ENCODE peak calls at places on chromosomes 7 and 10, in ten cellular contexts. One of them, this sample, is unnamed.

GRCh38 chr10:61796785-61797184 is 104.7 kb upstream of the ARID5B start:
- DNase-seq in HCT116: no peak
- DNase-seq in GM12864: no peak
- DNase-seq in tibial artery: no peak
- DNase-seq in astrocyte: no peak
- DNase-seq in mammary epithelial cell: no peak
- DNase-seq in HFF-Myc: no peak
- DNase-seq in cardiac fibroblast: no peak
- DNase-seq in epithelial cell of esophagus: no peak
- DNase-seq in fibroblast of the aortic adventitia: no peak
- DNase-seq in this sample: no peak

GRCh38 chr10:133315847-133316246 is 7.1 kb downstream of the ZNF511 start:
- DNase-seq in HFF-Myc: no peak
- DNase-seq in GM12864: no peak
- DNase-seq in astrocyte: no peak
- DNase-seq in cardiac fibroblast: no peak
- DNase-seq in mammary epithelial cell: no peak
- DNase-seq in HCT116: no peak
- DNase-seq in tibial artery: no peak
- DNase-seq in epithelial cell of esophagus: no peak
- DNase-seq in fibroblast of the aortic adventitia: peak
- DNase-seq in this sample: no peak

GRCh38 chr7:112481337-112481736 is 546 bp downstream of the LSMEM1 start:
- DNase-seq in cardiac fibroblast: no peak
- DNase-seq in HFF-Myc: no peak
- DNase-seq in HCT116: no peak
- DNase-seq in epithelial cell of esophagus: no peak
- DNase-seq in tibial artery: no peak
- DNase-seq in fibroblast of the aortic adventitia: no peak
- DNase-seq in astrocyte: peak
- DNase-seq in GM12864: no peak
- DNase-seq in mammary epithelial cell: no peak
- DNase-seq in this sample: peak

GRCh38 chr10:119896937-119897336 is 4.4 kb downstream of the SEC23IP start:
- DNase-seq in HFF-Myc: no peak
- DNase-seq in mammary epithelial cell: no peak
- DNase-seq in tibial artery: peak
- DNase-seq in fibroblast of the aortic adventitia: peak
- DNase-seq in astrocyte: no peak
- DNase-seq in GM12864: no peak
- DNase-seq in epithelial cell of esophagus: peak
- DNase-seq in HCT116: no peak
- DNase-seq in cardiac fibroblast: peak
- DNase-seq in this sample: no peak

GRCh38 chr10:73785721-73786511 is 510 bp downstream of the ZSWIM8 start:
- DNase-seq in cardiac fibroblast: peak
- DNase-seq in HCT116: no peak
- DNase-seq in mammary epithelial cell: peak
- DNase-seq in astrocyte: peak
- DNase-seq in epithelial cell of esophagus: peak
- DNase-seq in HFF-Myc: no peak
- DNase-seq in fibroblast of the aortic adventitia: peak
- DNase-seq in tibial artery: no peak
- DNase-seq in GM12864: no peak
- DNase-seq in this sample: peak

GRCh38 chr7:102918865-102919264 is 6.1 kb downstream of the LRRC17 start:
- DNase-seq in mammary epithelial cell: no peak
- DNase-seq in HFF-Myc: no peak
- DNase-seq in HCT116: no peak
- DNase-seq in cardiac fibroblast: no peak
- DNase-seq in fibroblast of the aortic adventitia: peak
- DNase-seq in GM12864: no peak
- DNase-seq in epithelial cell of esophagus: no peak
- DNase-seq in astrocyte: no peak
- DNase-seq in tibial artery: no peak
- DNase-seq in this sample: no peak

GRCh38 chr10:22999942-23000341 is 72.1 kb downstream of the ARMC3 start:
- DNase-seq in cardiac fibroblast: no peak
- DNase-seq in HCT116: no peak
- DNase-seq in HFF-Myc: no peak
- DNase-seq in mammary epithelial cell: no peak
- DNase-seq in tibial artery: no peak
- DNase-seq in fibroblast of the aortic adventitia: no peak
- DNase-seq in GM12864: no peak
- DNase-seq in epithelial cell of esophagus: no peak
- DNase-seq in astrocyte: no peak
- DNase-seq in this sample: no peak

GRCh38 chr7:82726038-82726800 is 282.6 kb upstream of the CACNA2D1 start:
- DNase-seq in HFF-Myc: no peak
- DNase-seq in epithelial cell of esophagus: no peak
- DNase-seq in astrocyte: peak
- DNase-seq in cardiac fibroblast: no peak
- DNase-seq in mammary epithelial cell: no peak
- DNase-seq in tibial artery: no peak
- DNase-seq in HCT116: no peak
- DNase-seq in fibroblast of the aortic adventitia: no peak
- DNase-seq in GM12864: no peak
- DNase-seq in this sample: peak

GRCh38 chr10:119769886-119770285 is 44.0 kb downstream of the INPP5F start:
- DNase-seq in tibial artery: no peak
- DNase-seq in HCT116: no peak
- DNase-seq in GM12864: no peak
- DNase-seq in astrocyte: peak
- DNase-seq in HFF-Myc: peak
- DNase-seq in fibroblast of the aortic adventitia: peak
- DNase-seq in cardiac fibroblast: peak
- DNase-seq in mammary epithelial cell: peak
- DNase-seq in epithelial cell of esophagus: peak
- DNase-seq in this sample: peak

GRCh38 chr10:61882621-61883375 is 18.7 kb upstream of the ARID5B start:
- DNase-seq in mammary epithelial cell: peak
- DNase-seq in cardiac fibroblast: no peak
- DNase-seq in GM12864: no peak
- DNase-seq in HCT116: no peak
- DNase-seq in HFF-Myc: no peak
- DNase-seq in tibial artery: no peak
- DNase-seq in fibroblast of the aortic adventitia: no peak
- DNase-seq in epithelial cell of esophagus: peak
- DNase-seq in astrocyte: peak
- DNase-seq in this sample: peak

GRCh38 chr10:94617389-94617944 is 66.1 kb upstream of the CYP2C18 start:
- DNase-seq in cardiac fibroblast: no peak
- DNase-seq in HFF-Myc: peak
- DNase-seq in mammary epithelial cell: peak
- DNase-seq in astrocyte: no peak
- DNase-seq in epithelial cell of esophagus: no peak
- DNase-seq in HCT116: no peak
- DNase-seq in GM12864: no peak
- DNase-seq in fibroblast of the aortic adventitia: no peak
- DNase-seq in tibial artery: no peak
- DNase-seq in this sample: no peak

GRCh38 chr10:33901166-33901565 is 566.7 kb upstream of the NRP1 start:
- DNase-seq in GM12864: no peak
- DNase-seq in HFF-Myc: peak
- DNase-seq in epithelial cell of esophagus: peak
- DNase-seq in cardiac fibroblast: peak
- DNase-seq in mammary epithelial cell: peak
- DNase-seq in astrocyte: peak
- DNase-seq in HCT116: no peak
- DNase-seq in tibial artery: no peak
- DNase-seq in fibroblast of the aortic adventitia: peak
- DNase-seq in this sample: peak

GRCh38 chr7:24932815-24933214 is 47.2 kb downstream of the OSBPL3 start:
- DNase-seq in cardiac fibroblast: no peak
- DNase-seq in tibial artery: no peak
- DNase-seq in HCT116: no peak
- DNase-seq in astrocyte: peak
- DNase-seq in HFF-Myc: no peak
- DNase-seq in epithelial cell of esophagus: no peak
- DNase-seq in fibroblast of the aortic adventitia: no peak
- DNase-seq in mammary epithelial cell: no peak
- DNase-seq in GM12864: no peak
- DNase-seq in this sample: no peak

GRCh38 chr10:98299341-98299740 is 31.3 kb upstream of the LOXL4 start:
- DNase-seq in epithelial cell of esophagus: peak
- DNase-seq in GM12864: no peak
- DNase-seq in mammary epithelial cell: no peak
- DNase-seq in HFF-Myc: no peak
- DNase-seq in HCT116: no peak
- DNase-seq in astrocyte: no peak
- DNase-seq in cardiac fibroblast: no peak
- DNase-seq in fibroblast of the aortic adventitia: no peak
- DNase-seq in tibial artery: no peak
- DNase-seq in this sample: no peak

GRCh38 chr10:98916751-98917150 is 318.9 kb downstream of the HPSE2 start:
- DNase-seq in astrocyte: no peak
- DNase-seq in fibroblast of the aortic adventitia: no peak
- DNase-seq in GM12864: no peak
- DNase-seq in mammary epithelial cell: no peak
- DNase-seq in tibial artery: no peak
- DNase-seq in HFF-Myc: peak
- DNase-seq in cardiac fibroblast: no peak
- DNase-seq in epithelial cell of esophagus: no peak
- DNase-seq in HCT116: no peak
- DNase-seq in this sample: no peak

GRCh38 chr10:101444058-101444457 is 90.1 kb downstream of the BTRC start:
- DNase-seq in HCT116: no peak
- DNase-seq in mammary epithelial cell: no peak
- DNase-seq in HFF-Myc: no peak
- DNase-seq in cardiac fibroblast: peak
- DNase-seq in epithelial cell of esophagus: peak
- DNase-seq in fibroblast of the aortic adventitia: peak
- DNase-seq in astrocyte: no peak
- DNase-seq in tibial artery: no peak
- DNase-seq in GM12864: no peak
- DNase-seq in this sample: no peak

GRCh38 chr10:101442456-101442800 is 88.5 kb downstream of the BTRC start:
- DNase-seq in astrocyte: no peak
- DNase-seq in HCT116: no peak
- DNase-seq in HFF-Myc: no peak
- DNase-seq in GM12864: no peak
- DNase-seq in fibroblast of the aortic adventitia: no peak
- DNase-seq in epithelial cell of esophagus: no peak
- DNase-seq in mammary epithelial cell: no peak
- DNase-seq in tibial artery: no peak
- DNase-seq in cardiac fibroblast: no peak
- DNase-seq in this sample: no peak

GRCh38 chr10:101436302-101436701 is 82.3 kb downstream of the BTRC start:
- DNase-seq in mammary epithelial cell: no peak
- DNase-seq in epithelial cell of esophagus: no peak
- DNase-seq in HCT116: no peak
- DNase-seq in GM12864: no peak
- DNase-seq in cardiac fibroblast: no peak
- DNase-seq in HFF-Myc: no peak
- DNase-seq in tibial artery: no peak
- DNase-seq in astrocyte: no peak
- DNase-seq in fibroblast of the aortic adventitia: no peak
- DNase-seq in this sample: no peak

GRCh38 chr10:101441539-101442455 is 87.8 kb downstream of the BTRC start:
- DNase-seq in epithelial cell of esophagus: peak
- DNase-seq in HCT116: peak
- DNase-seq in tibial artery: no peak
- DNase-seq in mammary epithelial cell: peak
- DNase-seq in fibroblast of the aortic adventitia: peak
- DNase-seq in astrocyte: peak
- DNase-seq in HFF-Myc: peak
- DNase-seq in GM12864: peak
- DNase-seq in cardiac fibroblast: peak
- DNase-seq in this sample: peak

DNA sequence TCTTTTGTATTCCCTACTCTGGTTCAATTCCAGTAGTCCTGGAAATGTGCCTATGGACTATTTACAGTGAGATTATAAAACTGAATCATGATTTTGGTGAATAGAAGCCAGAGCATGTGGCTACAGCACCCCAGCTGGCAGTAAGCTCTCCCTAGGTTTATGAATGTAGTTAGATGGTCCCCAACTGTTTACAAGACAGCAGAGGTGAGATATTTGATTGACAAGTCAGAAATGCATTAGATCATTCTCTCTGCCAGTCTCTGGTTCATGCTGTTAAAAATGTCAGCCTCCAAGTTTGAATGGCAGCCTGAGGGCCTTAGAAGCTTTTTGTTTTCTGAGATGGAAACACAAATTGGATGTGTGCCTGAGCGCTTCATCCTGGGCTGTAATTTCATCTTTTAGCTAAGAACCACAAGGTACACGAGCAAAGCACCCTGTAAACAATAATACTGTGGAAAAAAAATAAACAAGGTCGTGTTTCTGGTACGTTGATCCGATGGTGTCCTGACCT is 85.0 kb downstream of the BTRC start:
- DNase-seq in mammary epithelial cell: no peak
- DNase-seq in fibroblast of the aortic adventitia: peak
- DNase-seq in GM12864: no peak
- DNase-seq in cardiac fibroblast: peak
- DNase-seq in HCT116: no peak
- DNase-seq in epithelial cell of esophagus: peak
- DNase-seq in HFF-Myc: no peak
- DNase-seq in tibial artery: no peak
- DNase-seq in astrocyte: no peak
- DNase-seq in this sample: no peak
- H3K4me3 ChIP-seq in mammary epithelial cell: no peak
- H3K4me3 ChIP-seq in fibroblast of the aortic adventitia: no peak
- H3K4me3 ChIP-seq in GM12864: no peak
- H3K4me3 ChIP-seq in cardiac fibroblast: no peak
- H3K4me3 ChIP-seq in HCT116: no peak
- H3K4me3 ChIP-seq in epithelial cell of esophagus: no peak
- H3K4me3 ChIP-seq in HFF-Myc: no peak
- H3K4me3 ChIP-seq in tibial artery: no peak
- H3K4me3 ChIP-seq in astrocyte: no peak
- H3K4me3 ChIP-seq in this sample: no peak

GRCh38 chr7:134444198-134444960 is 14.5 kb downstream of the AKR1B1 start:
- DNase-seq in tibial artery: no peak
- DNase-seq in HCT116: no peak
- DNase-seq in GM12864: no peak
- DNase-seq in mammary epithelial cell: no peak
- DNase-seq in cardiac fibroblast: no peak
- DNase-seq in fibroblast of the aortic adventitia: no peak
- DNase-seq in HFF-Myc: no peak
- DNase-seq in epithelial cell of esophagus: peak
- DNase-seq in astrocyte: no peak
- DNase-seq in this sample: no peak
- TF ChIP-seq CTCF in tibial artery: no peak
- TF ChIP-seq CTCF in HCT116: peak
- TF ChIP-seq CTCF in GM12864: no peak
- TF ChIP-seq CTCF in mammary epithelial cell: peak
- TF ChIP-seq CTCF in cardiac fibroblast: no peak
- TF ChIP-seq CTCF in fibroblast of the aortic adventitia: no peak
- TF ChIP-seq CTCF in HFF-Myc: peak
- TF ChIP-seq CTCF in epithelial cell of esophagus: peak
- TF ChIP-seq CTCF in astrocyte: no peak
- TF ChIP-seq CTCF in this sample: no peak

GRCh38 chr7:12401538-12402364 is 1.9 kb downstream of the VWDE start:
- DNase-seq in GM12864: no peak
- DNase-seq in fibroblast of the aortic adventitia: no peak
- DNase-seq in HFF-Myc: no peak
- DNase-seq in tibial artery: no peak
- DNase-seq in mammary epithelial cell: no peak
- DNase-seq in cardiac fibroblast: no peak
- DNase-seq in HCT116: no peak
- DNase-seq in epithelial cell of esophagus: no peak
- DNase-seq in astrocyte: no peak
- DNase-seq in this sample: no peak
- H3K4me3 ChIP-seq in GM12864: no peak
- H3K4me3 ChIP-seq in fibroblast of the aortic adventitia: no peak
- H3K4me3 ChIP-seq in HFF-Myc: no peak
- H3K4me3 ChIP-seq in tibial artery: no peak
- H3K4me3 ChIP-seq in mammary epithelial cell: no peak
- H3K4me3 ChIP-seq in cardiac fibroblast: no peak
- H3K4me3 ChIP-seq in HCT116: peak
- H3K4me3 ChIP-seq in epithelial cell of esophagus: no peak
- H3K4me3 ChIP-seq in astrocyte: no peak
- H3K4me3 ChIP-seq in this sample: no peak

GRCh38 chr7:23520582-23520981 is 11.2 kb downstream of the TRA2A start:
- DNase-seq in fibroblast of the aortic adventitia: no peak
- DNase-seq in GM12864: no peak
- DNase-seq in epithelial cell of esophagus: no peak
- DNase-seq in HFF-Myc: no peak
- DNase-seq in tibial artery: no peak
- DNase-seq in mammary epithelial cell: no peak
- DNase-seq in astrocyte: no peak
- DNase-seq in HCT116: no peak
- DNase-seq in cardiac fibroblast: no peak
- DNase-seq in this sample: no peak
- TF ChIP-seq CTCF in fibroblast of the aortic adventitia: peak
- TF ChIP-seq CTCF in GM12864: no peak
- TF ChIP-seq CTCF in epithelial cell of esophagus: no peak
- TF ChIP-seq CTCF in HFF-Myc: peak
- TF ChIP-seq CTCF in tibial artery: no peak
- TF ChIP-seq CTCF in mammary epithelial cell: no peak
- TF ChIP-seq CTCF in astrocyte: no peak
- TF ChIP-seq CTCF in HCT116: peak
- TF ChIP-seq CTCF in cardiac fibroblast: peak
- TF ChIP-seq CTCF in this sample: no peak